ENCODE peak calls at places on chromosomes 7 and 10, in five cellular contexts. S, P, K, W and B are unnamed samples.

GRCh38 chr7:27113991-27114866 is 11.7 kb upstream of the HOXA2 start:
- DNase-seq in P (no peak), W (no peak), S (peak; percentile 32), K (no peak), B (peak; percentile 88)

GRCh38 chr10:61836233-61836887 is 65.1 kb upstream of the ARID5B start:
- DNase-seq in P (no peak), W (no peak), S (no peak), K (no peak), B (peak; percentile 34)

GRCh38 chr10:62305813-62306212 is 37.2 kb upstream of the RTKN2 start:
- DNase-seq in K (no peak), P (no peak), W (peak; percentile 24), S (no peak), B (peak; percentile 7)

GRCh38 chr7:85103352-85103751 is 83.5 kb downstream of the SEMA3D start:
- DNase-seq in K (no peak), W (no peak), P (peak; percentile 51), S (no peak), B (no peak)

GRCh38 chr7:115851291-115851690 is 179.3 kb downstream of the TFEC start:
- DNase-seq in K (no peak), W (peak; percentile 28), S (peak; percentile 77), P (no peak), B (peak; percentile 74)

GRCh38 chr7:70267381-70267780 is 669.1 kb downstream of the AUTS2 start:
- DNase-seq in P (no peak), K (no peak), W (no peak), S (no peak), B (no peak)

GRCh38 chr10:70493660-70494234 is 15.2 kb downstream of the PALD1 start:
- DNase-seq in S (no peak), W (no peak), P (no peak), K (peak; percentile 71), B (no peak)

GRCh38 chr10:132146271-132146671 is 40.5 kb upstream of the DPYSL4 start:
- DNase-seq in P (no peak), K (no peak), S (no peak), W (no peak), B (no peak)

GRCh38 chr10:5317547-5318107 is 47.1 kb upstream of the UCN3 start:
- DNase-seq in S (no peak), K (no peak), W (peak; percentile 92), P (no peak), B (peak; percentile 70)

GRCh38 chr7:50229964-50230363 is 74.6 kb upstream of the IKZF1 start:
- DNase-seq in W (no peak), K (no peak), P (no peak), S (peak; percentile 15), B (peak; percentile 2)

GRCh38 chr10:119178371-119179119 is at the start of gene PRDX3:
- DNase-seq in P (peak; percentile 91), W (peak; percentile 80), S (peak; percentile 87), K (peak; percentile 72), B (peak; percentile 92)

GRCh38 chr7:26397786-26398435 is 106.2 kb downstream of the SNX10 start:
- DNase-seq in P (no peak), K (no peak), S (no peak), W (no peak), B (no peak)

GRCh38 chr7:76318488-76319353 is 16.2 kb downstream of the HSPB1 start:
- DNase-seq in P (peak; percentile 88), W (peak; percentile 91), K (peak; percentile 64), S (peak; percentile 44), B (peak; percentile 88)

GRCh38 chr7:129779602-129780256 is 168.2 kb downstream of the NRF1 start:
- DNase-seq in W (no peak), K (no peak), P (no peak), S (peak; percentile 92), B (no peak)

GRCh38 chr7:73701357-73701995 is 18.0 kb downstream of the STX1A start:
- DNase-seq in S (no peak), K (no peak), W (peak; percentile 70), P (no peak), B (peak; percentile 76)

GRCh38 chr10:93997546-93997945 is 3.8 kb downstream of the PLCE1 start:
- DNase-seq in W (no peak), K (no peak), S (no peak), P (no peak), B (no peak)